ENCODE peak calls at places on chromosomes 7 and 10, in eight cellular contexts. W, R, H, P, O, K, M and X are unnamed samples.

GRCh38 chr7:106126170-106126938 is 14.2 kb upstream of the SYPL1 start:
- DNase-seq in O (no peak), W (no peak), R (no peak), H (no peak), K (peak; percentile 42), M (no peak), P (no peak), X (no peak)

GRCh38 chr10:88999629-89000028 is 9.0 kb downstream of the FAS start:
- DNase-seq in R (no peak), M (no peak), P (no peak), K (no peak), O (no peak), H (no peak), W (no peak), X (no peak)

GRCh38 chr10:43808136-43808535 is 159.5 kb upstream of the ZNF32 start:
- DNase-seq in W (no peak), K (no peak), R (no peak), P (no peak), O (no peak), H (no peak), M (no peak), X (no peak)

GRCh38 chr10:71426058-71426605 is 29.4 kb downstream of the CDH23 start:
- DNase-seq in P (no peak), H (no peak), W (peak; percentile 5), K (no peak), R (no peak), O (peak; percentile 58), M (no peak), X (no peak)

GRCh38 chr7:151837285-151838042 is 39.5 kb downstream of the PRKAG2 start:
- DNase-seq in W (no peak), R (no peak), H (no peak), O (no peak), K (no peak), P (no peak), M (no peak), X (peak; percentile 25)

GRCh38 chr7:28483868-28484267 is 71.5 kb downstream of the CREB5 start:
- DNase-seq in R (no peak), K (no peak), W (no peak), P (no peak), O (no peak), H (no peak), M (no peak), X (no peak)

GRCh38 chr10:82932426-82932825 is 1057.4 kb downstream of the NRG3 start:
- DNase-seq in O (no peak), W (no peak), H (no peak), K (no peak), R (no peak), M (no peak), P (no peak), X (no peak)

GRCh38 chr10:43294241-43294658 is 27.4 kb upstream of the RASGEF1A start:
- DNase-seq in H (no peak), R (no peak), W (no peak), K (no peak), O (peak; percentile 66), P (no peak), M (no peak), X (no peak)

GRCh38 chr10:22315455-22316285 is 518 bp upstream of the COMMD3 start:
- DNase-seq in R (no peak), M (no peak), W (no peak), K (no peak), P (no peak), O (peak; percentile 81), H (no peak), X (no peak)

GRCh38 chr7:99386584-99387238 is 12.2 kb downstream of the ARPC1B start:
- DNase-seq in R (no peak), W (no peak), M (no peak), H (no peak), P (no peak), K (no peak), O (no peak), X (no peak)

GRCh38 chr10:32271617-32272016 is 75.3 kb downstream of the EPC1 start:
- DNase-seq in M (no peak), K (no peak), W (no peak), O (no peak), R (no peak), H (no peak), P (no peak), X (no peak)

GRCh38 chr7:127383123-127383835 is 9.2 kb downstream of the ZNF800 start:
- DNase-seq in H (no peak), K (no peak), P (no peak), O (no peak), R (no peak), M (no peak), W (no peak), X (no peak)

GRCh38 chr10:61153766-61154165 is 209.8 kb upstream of the RHOBTB1 start:
- DNase-seq in R (no peak), W (no peak), M (no peak), K (no peak), P (no peak), H (no peak), O (no peak), X (peak; percentile 3)

GRCh38 chr7:151459726-151460473 is 20.0 kb upstream of the CRYGN start:
- DNase-seq in H (peak; percentile 98), O (peak; percentile 92), M (peak; percentile 96), R (no peak), W (peak; percentile 87), P (peak; percentile 94), K (peak; percentile 87), X (peak; percentile 87)

GRCh38 chr10:78963074-78964034 is 105.4 kb upstream of the ZMIZ1 start:
- DNase-seq in H (no peak), W (no peak), R (no peak), P (no peak), K (no peak), M (no peak), O (no peak), X (no peak)

GRCh38 chr10:91206837-91207474 is 13.5 kb upstream of the PCGF5 start:
- DNase-seq in R (no peak), W (no peak), O (no peak), H (no peak), K (no peak), M (no peak), P (no peak), X (no peak)

GRCh38 chr10:31515819-31516402 is 196.9 kb downstream of the ZEB1 start:
- DNase-seq in H (no peak), P (no peak), W (no peak), O (no peak), K (no peak), R (no peak), M (no peak), X (no peak)

GRCh38 chr10:3524086-3524960 is 260.7 kb downstream of the KLF6 start:
- DNase-seq in H (no peak), K (no peak), O (no peak), R (no peak), P (no peak), W (no peak), M (no peak), X (no peak)

GRCh38 chr10:59830601-59831259 is 75.6 kb downstream of the CCDC6 start:
- DNase-seq in W (peak; percentile 50), P (peak; percentile 54), R (no peak), K (peak; percentile 46), O (no peak), H (no peak), M (no peak), X (peak; percentile 64)

GRCh38 chr10:119177708-119178370 is 773 bp downstream of the PRDX3 start:
- DNase-seq in H (no peak), P (no peak), O (no peak), K (no peak), W (no peak), R (no peak), M (no peak), X (no peak)

GRCh38 chr10:119174109-119174508 is 4.5 kb downstream of the PRDX3 start:
- DNase-seq in O (no peak), H (no peak), K (no peak), M (no peak), P (no peak), R (no peak), W (no peak), X (no peak)

GRCh38 chr10:119176166-119176565 is 2.4 kb downstream of the PRDX3 start:
- DNase-seq in H (no peak), W (no peak), P (no peak), R (no peak), O (no peak), K (no peak), M (no peak), X (no peak)

DNA sequence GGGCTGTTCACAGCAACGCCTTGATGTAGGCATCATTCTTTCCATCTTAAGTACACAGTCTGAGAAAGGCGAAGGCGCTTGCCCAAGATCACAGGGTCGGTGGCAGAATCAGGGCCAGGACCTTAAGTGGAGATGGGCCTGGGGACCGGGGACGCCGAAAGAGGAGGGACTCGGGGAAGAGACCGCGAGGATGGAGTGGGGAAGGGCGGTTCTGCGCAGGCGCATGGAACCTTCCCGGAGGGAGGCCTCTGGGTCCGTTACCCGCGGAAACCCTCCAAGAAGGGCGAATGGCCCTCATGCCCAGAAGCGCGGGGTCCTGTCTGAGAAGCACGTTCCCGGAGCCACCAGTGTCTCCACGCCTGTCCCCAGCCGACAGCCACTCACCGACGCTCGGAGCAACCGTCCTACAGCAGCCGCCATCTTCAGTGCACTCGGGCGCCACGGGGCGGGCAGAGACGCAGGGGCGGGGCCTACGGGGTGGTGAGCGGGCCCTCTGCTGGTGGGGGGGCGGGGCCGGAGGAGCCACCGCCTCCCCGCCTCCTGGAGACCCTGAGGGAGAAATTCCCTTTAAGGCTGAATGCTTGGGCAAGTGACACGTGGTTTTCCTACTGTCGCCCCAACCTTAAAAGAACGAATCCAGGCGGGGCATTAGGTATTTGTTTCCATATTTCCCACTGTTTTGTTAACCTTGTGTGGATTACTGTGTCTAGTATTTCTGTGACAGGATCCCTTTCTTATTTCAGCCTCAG is at the start of gene PRDX3:
- DNase-seq in K (peak; percentile 95), H (peak; percentile 96), P (peak; percentile 92), M (peak; percentile 97), R (peak; percentile 27), W (peak; percentile 90), O (peak; percentile 95), X (peak; percentile 95)
- TF ChIP-seq POLR2A in K (peak; percentile 67), H (peak; percentile 77), P (peak; percentile 84), M (peak; percentile 77), R (no peak), W (peak; percentile 72), O (peak; percentile 49), X (no peak)

GRCh38 chr10:119654540-119654939 is 3.4 kb downstream of the BAG3 start:
- DNase-seq in H (peak; percentile 83), W (no peak), M (no peak), P (peak; percentile 55), R (no peak), K (peak; percentile 62), O (no peak), X (peak; percentile 65)
- H3K4me1 ChIP-seq in H (peaks cover 62% of the 10 kb centered on the region), W (peaks cover 21% of the 10 kb centered on the region), M (peaks cover 65% of the 10 kb centered on the region), P (peaks cover 22% of the 10 kb centered on the region), R (peaks cover 77% of the 10 kb centered on the region), K (peaks cover 48% of the 10 kb centered on the region), O (peaks cover 67% of the 10 kb centered on the region), X (peaks cover 66% of the 10 kb centered on the region)

GRCh38 chr7:159099217-159099655 is 45.4 kb downstream of the VIPR2 start:
- DNase-seq in M (no peak), R (no peak), P (no peak), O (no peak), K (no peak), H (peak; percentile 60), W (no peak), X (no peak)
- TF ChIP-seq POLR2A in M (no peak), R (no peak), P (no peak), O (no peak), K (no peak), H (no peak), W (no peak), X (no peak)

DNA sequence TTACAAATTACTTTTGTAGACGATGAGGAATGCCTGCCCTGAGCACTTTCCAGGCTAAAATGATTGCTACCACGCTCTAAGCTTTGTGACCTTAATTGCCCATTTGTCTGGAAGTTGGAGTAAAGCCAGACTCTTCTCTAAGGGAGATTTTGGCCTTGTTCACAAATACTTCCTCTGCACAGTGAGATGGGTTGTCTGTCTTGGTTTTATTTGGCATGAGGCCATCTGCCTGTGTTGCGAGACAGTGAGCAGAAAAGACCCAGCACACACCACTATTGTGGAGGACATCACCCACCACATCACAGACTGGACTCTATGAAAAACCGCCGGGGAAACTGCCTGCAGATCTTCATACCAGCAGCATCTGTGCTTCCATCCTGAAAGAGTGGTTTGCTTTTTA is 138.4 kb downstream of the BICC1 start:
- DNase-seq in R (no peak), W (peak; percentile 22), H (no peak), M (no peak), P (no peak), K (no peak), O (no peak), X (peak; percentile 5)
- H3K4me1 ChIP-seq in R (peaks cover 9% of the 10 kb centered on the region), W (peaks cover 8% of the 10 kb centered on the region), H (peaks cover 33% of the 10 kb centered on the region), M (peaks cover 9% of the 10 kb centered on the region), P (peaks cover 6% of the 10 kb centered on the region), K (no peaks in the 10 kb centered on the region), O (peaks cover 12% of the 10 kb centered on the region), X (peaks cover 3% of the 10 kb centered on the region)